ENCODE peak calls at places on chromosomes 11 and 22, in eight cellular contexts. R, K, Q, O, G, B, V and A are unnamed samples.
A peak's percentile ranks its signal among the peaks of the same experiment; 100 is the strongest.

GRCh38 chr22:47292546-47293320 is 530.3 kb downstream of the TBC1D22A start:
- DNase-seq in K (peak; percentile 27), G (no peak), V (no peak), R (no peak), O (no peak), Q (peak; percentile 15), B (no peak), A (no peak)

GRCh38 chr11:134363161-134363560 is 31.4 kb downstream of the GLB1L2 start:
- DNase-seq in B (peak; percentile 43), R (no peak), K (no peak), G (no peak), O (peak; percentile 45), Q (no peak), V (no peak), A (no peak)

GRCh38 chr11:80096736-80097135 is 655.9 kb upstream of the TENM4 start:
- DNase-seq in Q (no peak), V (no peak), O (no peak), G (peak; percentile 94), R (no peak), B (no peak), K (no peak), A (no peak)

GRCh38 chr22:35915477-35916013 is 113.1 kb downstream of the RBFOX2 start:
- DNase-seq in K (no peak), V (no peak), Q (no peak), O (no peak), B (no peak), G (peak; percentile 68), R (no peak), A (no peak)

GRCh38 chr22:42662114-42663021 is 13.2 kb upstream of the CYB5R3 start:
- DNase-seq in Q (peak; percentile 88), K (peak; percentile 90), B (peak; percentile 89), G (peak; percentile 22), R (peak; percentile 91), O (peak; percentile 86), V (peak; percentile 53), A (no peak)

GRCh38 chr11:83722392-83722791 is 436.2 kb upstream of the CCDC90B start:
- DNase-seq in G (no peak), V (no peak), B (no peak), Q (no peak), R (no peak), O (no peak), K (peak; percentile 50), A (no peak)

GRCh38 chr22:36052505-36052941 is 23.9 kb upstream of the RBFOX2 start:
- DNase-seq in K (peak; percentile 33), Q (no peak), G (peak; percentile 67), V (peak; percentile 25), B (no peak), R (no peak), O (no peak), A (no peak)

GRCh38 chr11:59666969-59667368 is 1.9 kb downstream of the PATL1 start:
- DNase-seq in B (no peak), R (no peak), O (no peak), Q (no peak), V (no peak), K (no peak), G (no peak), A (no peak)

GRCh38 chr22:43272869-43273318 is 70.3 kb downstream of the SCUBE1 start:
- DNase-seq in G (no peak), R (no peak), Q (no peak), K (no peak), B (no peak), V (peak; percentile 46), O (no peak), A (no peak)

GRCh38 chr22:49460662-49461371 is 366.9 kb downstream of the BRD1 start:
- DNase-seq in V (no peak), K (no peak), G (no peak), R (no peak), B (no peak), Q (no peak), O (no peak), A (no peak)

GRCh38 chr11:95144313-95145235 is 54.9 kb downstream of the ENDOD1 start:
- DNase-seq in R (no peak), Q (no peak), O (no peak), G (peak; percentile 39), B (no peak), V (no peak), K (no peak), A (no peak)

GRCh38 chr11:112292188-112292587 is 31.5 kb upstream of the PLET1 start:
- DNase-seq in O (no peak), V (no peak), K (no peak), B (no peak), G (no peak), R (no peak), Q (no peak), A (no peak)

GRCh38 chr22:21013742-21014201 is 1.2 kb upstream of the P2RX6 start:
- DNase-seq in G (no peak), V (no peak), K (no peak), B (no peak), R (no peak), Q (no peak), O (no peak), A (no peak)

GRCh38 chr11:130166457-130166784 is 6.8 kb downstream of the ST14 start:
- DNase-seq in O (no peak), B (no peak), R (peak; percentile 72), G (peak; percentile 96), V (no peak), Q (no peak), K (peak; percentile 49), A (no peak)

GRCh38 chr11:54558407-54558806 is 45.4 kb downstream of the OR4C46 start:
- DNase-seq in B (no peak), Q (no peak), G (no peak), K (no peak), R (no peak), O (no peak), V (no peak), A (no peak)

GRCh38 chr22:27750866-27751265 is 50.7 kb downstream of the MN1 start:
- DNase-seq in G (no peak), Q (no peak), V (no peak), R (no peak), B (peak; percentile 66), K (no peak), O (peak; percentile 46), A (no peak)
- H3K4me1 ChIP-seq in G (peaks cover 53% of the 10 kb centered on the region), Q (no peaks in the 10 kb centered on the region), V (no peaks in the 10 kb centered on the region), R (no peaks in the 10 kb centered on the region), B (peaks cover 17% of the 10 kb centered on the region), K (peaks cover 47% of the 10 kb centered on the region), O (peaks cover 49% of the 10 kb centered on the region), A (peaks cover 68% of the 10 kb centered on the region)

GRCh38 chr11:66343176-66343575 is 1.7 kb downstream of the BRMS1 start:
- DNase-seq in R (no peak), B (no peak), Q (no peak), O (peak; percentile 34), K (no peak), V (no peak), G (no peak), A (no peak)

GRCh38 chr11:66339686-66340483 is 3.7 kb upstream of the RIN1 start:
- DNase-seq in V (no peak), O (peak; percentile 55), K (no peak), R (no peak), B (no peak), Q (no peak), G (no peak), A (no peak)

GRCh38 chr11:66341502-66342126 is 3.3 kb downstream of the BRMS1 start:
- DNase-seq in O (no peak), V (no peak), G (no peak), K (no peak), Q (no peak), B (no peak), R (no peak), A (no peak)

GRCh38 chr11:66339163-66339675 is 3.0 kb upstream of the RIN1 start:
- DNase-seq in Q (no peak), R (no peak), K (no peak), G (no peak), O (peak; percentile 36), V (no peak), B (no peak), A (no peak)

GRCh38 chr11:66340596-66341501 is 4.1 kb downstream of the BRMS1 start:
- DNase-seq in K (no peak), G (no peak), B (no peak), V (no peak), Q (no peak), O (peak; percentile 58), R (no peak), A (no peak)
- H3K4me1 ChIP-seq in K (peaks cover 46% of the 10 kb centered on the region), G (peaks cover 44% of the 10 kb centered on the region), B (peaks cover 4% of the 10 kb centered on the region), V (peaks cover 9% of the 10 kb centered on the region), Q (peaks cover 38% of the 10 kb centered on the region), O (peaks cover 37% of the 10 kb centered on the region), R (peaks cover 24% of the 10 kb centered on the region), A (peaks cover 29% of the 10 kb centered on the region)

DNA sequence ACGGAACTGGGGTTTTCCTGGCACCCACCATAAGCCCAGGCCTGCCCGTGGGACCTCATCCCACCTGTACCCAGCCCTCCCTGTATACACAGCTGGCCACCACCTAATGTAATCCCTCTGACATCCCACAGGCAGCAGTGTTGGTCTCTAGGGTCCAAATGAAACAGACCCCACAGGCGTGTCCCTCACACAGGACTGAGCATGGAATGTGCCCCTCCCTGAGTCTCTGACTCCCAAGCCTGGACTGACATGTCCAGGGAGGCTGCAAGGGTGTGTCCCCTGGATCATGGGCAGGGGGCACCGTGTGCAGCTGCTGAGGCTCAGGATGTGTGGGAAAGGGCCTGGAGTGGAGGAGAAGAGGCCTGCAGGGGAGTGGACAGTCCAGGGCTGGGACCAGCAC is 50.6 kb upstream of the PPARA start:
- DNase-seq in G (no peak), Q (no peak), V (no peak), R (no peak), B (no peak), O (no peak), K (no peak), A (no peak)
- H3K4me1 ChIP-seq in G (peaks cover 53% of the 10 kb centered on the region), Q (no peaks in the 10 kb centered on the region), V (no peaks in the 10 kb centered on the region), R (no peaks in the 10 kb centered on the region), B (no peaks in the 10 kb centered on the region), O (peaks cover 82% of the 10 kb centered on the region), K (peaks cover 91% of the 10 kb centered on the region), A (peaks cover 97% of the 10 kb centered on the region)

GRCh38 chr22:50481045-50481439 is 301 bp upstream of the ADM2 start:
- DNase-seq in V (no peak), Q (no peak), G (no peak), O (no peak), B (no peak), R (no peak), K (no peak), A (no peak)

GRCh38 chr22:50482107-50483074 is 1.0 kb downstream of the ADM2 start:
- DNase-seq in O (no peak), G (no peak), Q (no peak), V (no peak), B (no peak), R (no peak), K (no peak), A (no peak)

GRCh38 chr22:50477923-50478322 is 3.1 kb upstream of the SBF1 start:
- DNase-seq in G (no peak), Q (no peak), V (no peak), R (no peak), K (no peak), B (no peak), O (no peak), A (no peak)

GRCh38 chr22:50481440-50482106 is at the start of gene ADM2:
- DNase-seq in R (peak; percentile 67), O (no peak), Q (peak; percentile 78), B (no peak), G (no peak), V (no peak), K (peak; percentile 62), A (no peak)

DNA sequence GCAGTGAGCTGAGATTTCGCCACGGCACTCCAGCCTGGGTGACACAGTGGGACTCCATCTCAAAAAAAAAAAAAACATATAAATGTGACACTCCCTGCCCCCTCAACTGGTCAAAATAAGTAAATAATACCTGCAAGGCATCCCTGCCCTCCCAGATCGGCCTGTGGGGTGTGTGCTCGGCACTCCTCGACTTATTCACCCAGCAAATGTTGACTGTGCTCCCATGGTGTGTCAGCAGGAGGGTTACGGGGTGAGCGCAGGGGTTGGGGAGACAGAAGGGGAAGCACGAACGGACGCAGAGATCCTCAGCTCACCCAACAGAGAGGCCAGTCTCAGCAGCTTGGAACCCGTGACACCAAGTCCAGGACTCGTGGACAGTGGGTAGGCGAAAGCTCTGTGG is 1.7 kb upstream of the ADM2 start:
- DNase-seq in B (no peak), R (no peak), V (no peak), O (no peak), Q (no peak), G (no peak), K (no peak), A (no peak)
- H3K4me1 ChIP-seq in B (no peaks in the 10 kb centered on the region), R (peaks cover 19% of the 10 kb centered on the region), V (peaks cover 3% of the 10 kb centered on the region), O (peaks cover 6% of the 10 kb centered on the region), Q (peaks cover 12% of the 10 kb centered on the region), G (peaks cover 5% of the 10 kb centered on the region), K (peaks cover 46% of the 10 kb centered on the region), A (peaks cover 23% of the 10 kb centered on the region)